ENCODE peak calls at places on chromosomes 13 and 19, in five cellular contexts. M is GM12878, F is fibroblast of lung, Q is PC-9, D is MM.1S. C is an unnamed sample.

GRCh38 chr13:99312493-99312883 is 5.3 kb upstream of the GPR183 start:
- DNase-seq in M (no peak), F (peak), Q (no peak), D (no peak), C (no peak)

GRCh38 chr19:8610041-8610927 is at the start of gene ADAMTS10:
- DNase-seq in M (no peak), F (peak), Q (no peak), D (no peak), C (no peak)

GRCh38 chr13:37446503-37446902 is 152.1 kb downstream of the POSTN start:
- DNase-seq in M (no peak), F (peak), Q (peak), D (no peak), C (peak)

GRCh38 chr13:48412100-48412556 is 785 bp downstream of the LPAR6 start:
- DNase-seq in M (no peak), F (peak), Q (no peak), D (no peak), C (no peak)

GRCh38 chr19:33301011-33301899 is 1.1 kb downstream of the CEBPA start:
- DNase-seq in M (no peak), F (no peak), Q (no peak), D (no peak), C (no peak)

GRCh38 chr19:56842421-56842820 is 1.9 kb upstream of the PEG3 start:
- DNase-seq in M (no peak), F (no peak), Q (no peak), D (no peak), C (no peak)

GRCh38 chr13:114119196-114119595 is 13.2 kb downstream of the RASA3 start:
- DNase-seq in M (no peak), F (peak), Q (no peak), D (no peak), C (no peak)

GRCh38 chr13:76993473-76993872 is 1.6 kb downstream of the CLN5 start:
- DNase-seq in M (no peak), F (no peak), Q (no peak), D (no peak), C (no peak)

GRCh38 chr13:43905435-43906031 is 25.8 kb downstream of the LACC1 start:
- DNase-seq in M (no peak), F (peak), Q (peak), D (peak), C (no peak)

GRCh38 chr13:48151343-48151742 is 56.4 kb upstream of the MED4 start:
- DNase-seq in M (no peak), F (no peak), Q (no peak), D (no peak), C (no peak)

GRCh38 chr19:51607920-51608562 is 22.2 kb downstream of the SIGLEC5 start:
- DNase-seq in M (no peak), F (peak), Q (peak), D (peak), C (peak)

GRCh38 chr13:113557013-113557412 is 27.5 kb upstream of the TFDP1 start:
- DNase-seq in M (no peak), F (no peak), Q (no peak), D (no peak), C (no peak)

GRCh38 chr13:45749026-45749759 is 47.1 kb downstream of the CBY2 start:
- DNase-seq in M (no peak), F (no peak), Q (no peak), D (no peak), C (no peak)

GRCh38 chr19:18852634-18853033 is 20.9 kb downstream of the UPF1 start:
- DNase-seq in M (no peak), F (no peak), Q (no peak), D (no peak), C (no peak)

GRCh38 chr13:36549771-36550170 is 117.5 kb downstream of the CCNA1 start:
- DNase-seq in M (no peak), F (no peak), Q (no peak), D (no peak), C (no peak)

GRCh38 chr13:36783883-36784282 is 35.1 kb upstream of the RFXAP start:
- DNase-seq in M (no peak), F (no peak), Q (no peak), D (no peak), C (no peak)

GRCh38 chr13:98520674-98521449 is 56.0 kb downstream of the STK24 start:
- DNase-seq in M (no peak), F (no peak), Q (no peak), D (no peak), C (no peak)

GRCh38 chr13:41050041-41050440 is 11.3 kb upstream of the WBP4 start:
- DNase-seq in M (no peak), F (no peak), Q (no peak), D (no peak), C (no peak)

GRCh38 chr19:41997121-41997850 is 3.3 kb upstream of the ATP1A3 start:
- DNase-seq in M (no peak), F (peak), Q (peak), D (peak), C (no peak)

GRCh38 chr13:85436029-85436428 is 363.2 kb downstream of the SLITRK6 start:
- DNase-seq in M (no peak), F (no peak), Q (no peak), D (no peak), C (no peak)

GRCh38 chr13:44106231-44107152 is 226.8 kb downstream of the LACC1 start:
- DNase-seq in M (no peak), F (no peak), Q (peak), D (no peak), C (no peak)

GRCh38 chr13:102580552-102581169 is 16.1 kb upstream of the TPP2 start:
- DNase-seq in M (no peak), F (peak), Q (peak), D (peak), C (no peak)

GRCh38 chr13:103142091-103142594 is 75.9 kb upstream of the SLC10A2 start:
- DNase-seq in M (no peak), F (no peak), Q (no peak), D (no peak), C (no peak)

GRCh38 chr13:72126424-72126823 is 259.4 kb upstream of the DACH1 start:
- DNase-seq in M (no peak), F (peak), Q (no peak), D (no peak), C (no peak)

GRCh38 chr13:81986308-81986707 is 1645.4 kb upstream of the SPRY2 start:
- DNase-seq in M (no peak), F (no peak), Q (no peak), D (no peak), C (no peak)

GRCh38 chr13:94641432-94641941 is 39.8 kb downstream of the GPR180 start:
- DNase-seq in M (no peak), F (peak), Q (no peak), D (no peak), C (peak)

GRCh38 chr13:87344176-87344575 is 327.0 kb upstream of the SLITRK5 start:
- DNase-seq in M (no peak), F (peak), Q (no peak), D (no peak), C (no peak)

GRCh38 chr19:29662278-29662603 is 3.0 kb upstream of the PLEKHF1 start:
- DNase-seq in M (no peak), F (no peak), Q (no peak), D (no peak), C (no peak)

GRCh38 chr19:17497149-17497798 is 14.2 kb upstream of the PGLS start:
- DNase-seq in M (no peak), F (no peak), Q (no peak), D (no peak), C (no peak)

GRCh38 chr13:39282400-39282972 is 244.2 kb downstream of the NHLRC3 start:
- DNase-seq in M (peak), F (no peak), Q (no peak), D (no peak), C (no peak)

GRCh38 chr13:31927219-31927653 is 104.3 kb upstream of the FRY start:
- DNase-seq in M (no peak), F (no peak), Q (no peak), D (no peak), C (no peak)

GRCh38 chr13:53250272-53250875 is 221.8 kb downstream of the OLFM4 start:
- DNase-seq in M (peak), F (peak), Q (peak), D (peak), C (peak)

GRCh38 chr13:31310356-31310755 is 110.6 kb downstream of the B3GLCT start:
- DNase-seq in M (no peak), F (no peak), Q (no peak), D (no peak), C (no peak)

GRCh38 chr19:47021536-47022139 is 2.0 kb downstream of the NPAS1 start:
- DNase-seq in M (no peak), F (peak), Q (no peak), D (no peak), C (no peak)
- TF ChIP-seq EZH2 in M (no peak), F (peak), Q (peak), D (no peak), C (peak)

GRCh38 chr19:4278010-4278409 is 1.1 kb upstream of the SHD start:
- DNase-seq in M (no peak), F (no peak), Q (no peak), D (no peak), C (no peak)

GRCh38 chr19:4278460-4278901 is 585 bp upstream of the SHD start:
- DNase-seq in M (no peak), F (no peak), Q (no peak), D (no peak), C (no peak)

GRCh38 chr19:4277051-4277700 is 1.9 kb upstream of the SHD start:
- DNase-seq in M (no peak), F (no peak), Q (no peak), D (no peak), C (no peak)

GRCh38 chr19:4278926-4279529 is at the start of gene SHD:
- DNase-seq in M (no peak), F (no peak), Q (no peak), D (no peak), C (no peak)

GRCh38 chr19:4279530-4280422 is 710 bp downstream of the SHD start:
- DNase-seq in M (no peak), F (no peak), Q (no peak), D (no peak), C (no peak)
- TF ChIP-seq EZH2 in M (no peak), F (no peak), Q (no peak), D (no peak), C (peak)

DNA sequence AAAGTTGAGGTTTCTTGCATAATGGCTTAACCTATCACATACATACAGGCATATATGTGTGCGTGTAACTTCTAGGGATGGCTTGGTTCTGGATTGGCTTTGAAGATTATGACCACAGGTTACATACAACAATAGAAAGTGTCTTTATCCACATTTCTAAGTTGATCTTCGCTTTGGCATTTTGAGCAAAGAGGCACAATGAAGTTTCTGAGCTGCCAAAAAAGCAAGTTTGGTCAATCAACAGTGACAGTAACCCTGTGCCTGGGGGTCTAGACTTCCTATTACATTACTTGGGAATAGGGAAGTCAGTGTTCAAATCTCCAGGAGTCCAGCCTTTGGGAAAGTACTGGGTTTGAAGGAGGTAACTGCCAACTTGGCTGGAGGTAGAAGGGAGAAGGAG is 3.1 kb upstream of the SOX1 start:
- DNase-seq in M (no peak), F (no peak), Q (no peak), D (no peak), C (no peak)
- TF ChIP-seq EZH2 in M (no peak), F (no peak), Q (no peak), D (no peak), C (no peak)

GRCh38 chr19:43432866-43433673 is 18.4 kb downstream of the TEX101 start:
- DNase-seq in M (no peak), F (peak), Q (peak), D (peak), C (no peak)
- TF ChIP-seq EZH2 in M (no peak), F (no peak), Q (no peak), D (no peak), C (no peak)

DNA sequence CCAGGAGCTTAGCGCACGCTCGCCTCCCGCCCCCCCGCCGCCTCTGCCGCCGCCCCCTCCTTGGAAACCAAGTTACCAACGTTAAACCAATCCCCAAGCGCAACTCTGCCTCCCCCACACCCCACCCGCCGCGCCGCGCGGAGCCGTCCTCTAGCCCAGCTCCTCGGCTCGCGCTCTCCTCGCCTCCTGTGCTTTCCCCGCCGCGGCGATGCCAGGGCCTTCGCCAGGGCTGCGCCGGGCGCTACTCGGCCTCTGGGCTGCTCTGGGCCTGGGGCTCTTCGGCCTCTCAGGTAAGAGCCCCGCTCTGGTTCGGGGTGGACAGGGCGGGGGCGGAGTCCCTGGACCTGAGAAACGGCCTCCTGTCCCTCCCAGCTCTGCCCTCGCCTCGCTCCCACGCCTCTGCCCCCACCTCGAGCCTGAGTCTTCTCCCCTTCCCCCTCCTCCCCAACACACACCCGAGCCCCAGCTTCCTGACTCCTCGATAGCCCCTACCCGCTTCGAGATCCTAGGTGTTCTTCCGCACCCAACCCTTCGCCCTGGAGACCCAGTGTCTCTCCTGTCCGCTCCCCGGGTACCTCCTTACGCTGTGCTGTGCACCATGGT is at the start of gene ICAM5:
- DNase-seq in M (no peak), F (no peak), Q (peak), D (no peak), C (no peak)
- TF ChIP-seq EZH2 in M (no peak), F (no peak), Q (no peak), D (no peak), C (no peak)

GRCh38 chr13:33015791-33016323 is 366 bp upstream of the KL start:
- DNase-seq in M (no peak), F (no peak), Q (peak), D (no peak), C (no peak)
- TF ChIP-seq EZH2 in M (no peak), F (peak), Q (no peak), D (no peak), C (peak)

DNA sequence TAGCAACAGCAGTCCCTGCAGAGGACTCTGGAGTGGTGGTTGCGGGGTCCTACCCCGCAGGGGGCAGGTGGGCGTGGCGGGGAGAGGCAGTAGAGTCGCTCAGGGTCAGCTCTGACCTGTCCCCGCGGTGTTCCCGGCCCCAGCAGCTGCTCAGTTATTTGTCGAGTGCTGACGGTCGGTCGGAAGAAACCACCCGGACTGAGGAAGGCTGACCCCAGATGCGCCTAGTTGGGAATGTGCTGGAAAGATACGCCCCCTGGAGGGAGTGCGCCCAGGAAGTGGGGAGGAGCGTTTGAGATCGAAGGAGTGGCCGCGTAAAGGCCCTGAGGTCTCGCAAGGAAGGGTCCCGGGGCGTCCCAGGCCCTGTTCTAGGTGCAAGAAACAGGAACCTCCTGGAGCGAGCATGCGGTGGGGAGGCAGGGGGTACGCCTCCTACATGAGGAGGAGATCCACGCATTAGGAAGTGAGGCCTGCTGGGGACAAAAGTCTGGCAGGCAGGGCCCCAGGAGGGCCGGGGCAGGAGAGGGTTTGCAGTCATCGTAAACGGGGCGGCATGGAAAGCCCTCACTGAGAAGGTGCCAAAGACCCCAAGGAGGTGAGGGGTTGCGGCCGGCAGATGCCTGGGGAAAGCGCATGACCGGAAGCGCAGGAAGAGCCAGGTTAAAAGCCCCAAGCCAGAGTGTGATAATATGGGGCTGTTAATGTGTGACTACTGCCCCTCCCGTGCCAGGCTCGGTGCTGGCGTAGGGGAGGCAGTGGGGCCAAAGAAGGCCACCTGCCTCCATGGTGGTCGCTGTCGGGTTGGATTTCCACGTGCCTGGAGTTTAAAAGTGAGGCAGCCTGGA is 9.1 kb downstream of the CCDC8 start:
- DNase-seq in M (no peak), F (peak), Q (no peak), D (no peak), C (no peak)
- TF ChIP-seq EZH2 in M (no peak), F (no peak), Q (no peak), D (no peak), C (no peak)

GRCh38 chr19:6589711-6590457 is 1.1 kb downstream of the CD70 start:
- DNase-seq in M (no peak), F (no peak), Q (no peak), D (no peak), C (no peak)
- TF ChIP-seq EZH2 in M (no peak), F (no peak), Q (no peak), D (no peak), C (peak)

GRCh38 chr13:25291691-25292090 is 4.4 kb upstream of the MTMR6 start:
- DNase-seq in M (no peak), F (no peak), Q (no peak), D (no peak), C (no peak)

GRCh38 chr13:25286308-25286968 is 850 bp downstream of the MTMR6 start:
- DNase-seq in M (no peak), F (peak), Q (peak), D (no peak), C (no peak)

GRCh38 chr13:25292301-25292700 is 5.0 kb upstream of the MTMR6 start:
- DNase-seq in M (no peak), F (peak), Q (no peak), D (peak), C (no peak)

GRCh38 chr13:25288966-25289365 is 1.7 kb upstream of the MTMR6 start:
- DNase-seq in M (no peak), F (no peak), Q (no peak), D (no peak), C (no peak)

GRCh38 chr13:25286969-25287961 is at the start of gene MTMR6:
- DNase-seq in M (peak), F (peak), Q (peak), D (peak), C (peak)
- TF ChIP-seq EZH2 in M (no peak), F (no peak), Q (no peak), D (no peak), C (no peak)

DNA sequence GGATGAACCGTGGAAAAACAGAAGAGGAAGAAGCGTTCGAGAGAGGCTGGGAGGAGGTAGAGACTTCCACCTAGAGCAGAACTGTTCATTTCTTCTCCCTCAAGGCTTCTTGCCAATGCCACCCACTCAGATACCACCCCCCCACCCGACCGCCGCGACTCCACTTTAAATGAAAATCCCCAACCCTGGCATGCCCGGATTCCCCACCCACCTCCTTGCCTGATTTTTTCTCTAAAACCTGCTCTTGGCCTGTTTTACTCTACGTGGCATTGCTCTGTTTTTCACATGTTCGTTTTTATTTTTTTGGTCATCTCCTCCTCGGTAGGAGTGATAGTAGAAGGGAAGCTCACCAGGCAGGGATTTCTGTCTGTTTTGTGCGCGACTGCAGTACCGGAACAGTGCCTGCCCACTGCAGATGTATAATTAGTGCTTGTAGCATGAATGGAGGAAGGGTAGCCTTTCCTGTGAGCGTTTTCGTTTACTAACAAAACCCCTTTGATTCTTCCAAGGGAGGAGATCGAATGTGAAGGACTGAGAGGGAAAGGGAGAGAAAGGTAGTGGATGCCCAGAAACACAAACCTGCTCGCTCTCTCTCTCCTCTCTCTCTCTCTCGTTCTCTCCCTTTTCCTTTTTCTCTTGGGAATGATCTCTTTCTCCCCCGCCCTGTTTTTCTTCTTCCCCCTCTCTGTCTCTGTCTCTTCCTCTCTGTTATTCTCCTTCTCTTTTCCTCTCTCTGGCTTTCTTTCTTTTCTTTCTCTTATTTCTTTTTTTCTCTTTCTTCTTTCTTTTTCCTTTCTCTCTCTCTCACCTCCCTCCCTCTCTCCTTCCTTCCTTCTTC is 2.2 kb downstream of the CD70 start:
- DNase-seq in M (no peak), F (no peak), Q (no peak), D (no peak), C (no peak)
- TF ChIP-seq EZH2 in M (no peak), F (no peak), Q (no peak), D (no peak), C (peak)

C was measured in keratinocyte.